ENCODE peak calls at places on chromosomes 3 and 15, in four cellular contexts. B is foreskin fibroblast, H is fibroblast of the aortic adventitia, W is glutamatergic neuron. S is an unnamed sample.

GRCh38 chr15:42686281-42686680 is 50.6 kb downstream of the CDAN1 start:
- DNase-seq in B (no peak), H (no peak), W (no peak), S (no peak)

GRCh38 chr3:100662113-100662823 is 47.0 kb upstream of the TFG start:
- DNase-seq in B (no peak), H (peak), W (no peak), S (peak)

GRCh38 chr15:77959094-77959879 is 118.2 kb downstream of the TBC1D2B start:
- DNase-seq in B (peak), H (peak), W (peak), S (peak)

GRCh38 chr15:73601449-73602425 is 31.5 kb downstream of the NPTN start:
- DNase-seq in B (peak), H (peak), W (peak), S (peak)

GRCh38 chr3:113210608-113211369 is 568 bp upstream of the BOC start:
- DNase-seq in B (no peak), H (no peak), W (no peak), S (no peak)

GRCh38 chr15:100113351-100114075 is 228.3 kb downstream of the ADAMTS17 start:
- DNase-seq in B (no peak), H (no peak), W (no peak), S (no peak)

GRCh38 chr3:59775106-59775505 is 725.3 kb upstream of the CFAP20DC start:
- DNase-seq in B (no peak), H (no peak), W (no peak), S (no peak)

GRCh38 chr15:67148196-67148701 is 82.8 kb downstream of the SMAD3 start:
- DNase-seq in B (peak), H (peak), W (no peak), S (peak)

GRCh38 chr3:157290761-157291160 is 130.8 kb upstream of the CCNL1 start:
- DNase-seq in B (peak), H (peak), W (no peak), S (peak)

GRCh38 chr3:135192929-135193328 is 397.9 kb downstream of the EPHB1 start:
- DNase-seq in B (peak), H (peak), W (no peak), S (peak)

GRCh38 chr3:195812366-195812765 is 637 bp upstream of the MUC4 start:
- DNase-seq in B (no peak), H (no peak), W (no peak), S (no peak)

GRCh38 chr3:49121244-49121671 is 635 bp upstream of the USP19 start:
- DNase-seq in B (no peak), H (no peak), W (no peak), S (no peak)

GRCh38 chr3:169227911-169228310 is 435.6 kb downstream of the MECOM start:
- DNase-seq in B (no peak), H (peak), W (no peak), S (peak)

GRCh38 chr15:50876989-50877360 is 31.5 kb upstream of the AP4E1 start:
- DNase-seq in B (peak), H (peak), W (peak), S (peak)

GRCh38 chr3:127252446-127252845 is 35.4 kb downstream of the PRR20G start:
- DNase-seq in B (no peak), H (no peak), W (no peak), S (no peak)

GRCh38 chr3:102304550-102304949 is 130.3 kb upstream of the ZPLD1 start:
- DNase-seq in B (no peak), H (peak), W (no peak), S (no peak)

GRCh38 chr3:11482024-11482423 is 161.7 kb downstream of the VGLL4 start:
- DNase-seq in B (no peak), H (peak), W (no peak), S (no peak)

GRCh38 chr3:119643528-119643927 is 16.9 kb downstream of the POPDC2 start:
- DNase-seq in B (peak), H (peak), W (no peak), S (peak)

GRCh38 chr3:126180477-126181397 is at the start of gene ALDH1L1:
- DNase-seq in B (peak), H (peak), W (peak), S (no peak)

GRCh38 chr15:48459571-48460461 is 128.6 kb downstream of the DUT start:
- DNase-seq in B (peak), H (peak), W (no peak), S (peak)

GRCh38 chr3:140597792-140598191 is 80.1 kb upstream of the TRIM42 start:
- DNase-seq in B (no peak), H (no peak), W (no peak), S (no peak)

GRCh38 chr15:31268108-31268501 is 58.5 kb upstream of the KLF13 start:
- DNase-seq in B (no peak), H (no peak), W (no peak), S (no peak)

GRCh38 chr15:38411902-38412301 is 42.0 kb upstream of the FAM98B start:
- DNase-seq in B (no peak), H (no peak), W (no peak), S (no peak)

GRCh38 chr3:108818404-108818803 is 4.2 kb upstream of the TRAT1 start:
- DNase-seq in B (no peak), H (no peak), W (no peak), S (no peak)

GRCh38 chr3:174285242-174285641 is 573.9 kb upstream of the NAALADL2 start:
- DNase-seq in B (no peak), H (no peak), W (no peak), S (no peak)

GRCh38 chr3:95029644-95030043 is 966.8 kb downstream of the NSUN3 start:
- DNase-seq in B (no peak), H (no peak), W (no peak), S (no peak)

GRCh38 chr15:56798639-56799038 is 65.3 kb upstream of the ZNF280D start:
- DNase-seq in B (no peak), H (no peak), W (no peak), S (no peak)

GRCh38 chr15:69253156-69253555 is 45.6 kb upstream of the PAQR5 start:
- DNase-seq in B (peak), H (peak), W (no peak), S (peak)

GRCh38 chr15:25247418-25248030 is 191.3 kb downstream of the UBE3A start:
- DNase-seq in B (no peak), H (no peak), W (peak), S (no peak)

GRCh38 chr15:55799287-55800212 is 56.6 kb upstream of the PRTG start:
- DNase-seq in B (no peak), H (peak), W (peak), S (peak)

GRCh38 chr3:119800844-119801243 is 18.9 kb downstream of the NR1I2 start:
- DNase-seq in B (no peak), H (no peak), W (no peak), S (no peak)

GRCh38 chr3:14335774-14336413 is 66.5 kb upstream of the SLC6A6 start:
- DNase-seq in B (no peak), H (no peak), W (no peak), S (no peak)

GRCh38 chr3:98325055-98325454 is 28.6 kb upstream of the OR5K4 start:
- DNase-seq in B (no peak), H (no peak), W (no peak), S (no peak)

GRCh38 chr15:42210703-42211102 is 2.6 kb upstream of the VPS39 start:
- DNase-seq in B (no peak), H (no peak), W (no peak), S (no peak)

GRCh38 chr3:163939926-163940325 is 1138.4 kb downstream of the SI start:
- DNase-seq in B (no peak), H (peak), W (no peak), S (no peak)

GRCh38 chr3:184295771-184296170 is 3.3 kb upstream of the PSMD2 start:
- DNase-seq in B (no peak), H (no peak), W (no peak), S (no peak)

GRCh38 chr3:175193815-175194518 is 334.8 kb downstream of the NAALADL2 start:
- DNase-seq in B (no peak), H (peak), W (no peak), S (peak)

GRCh38 chr3:108406661-108407206 is 103.7 kb downstream of the MYH15 start:
- DNase-seq in B (peak), H (peak), W (no peak), S (peak)

GRCh38 chr15:60935130-60935529 is 294.0 kb downstream of the RORA start:
- DNase-seq in B (no peak), H (peak), W (no peak), S (no peak)

GRCh38 chr3:148962513-148962912 is 28.8 kb upstream of the GYG1 start:
- DNase-seq in B (peak), H (peak), W (no peak), S (peak)
- TF ChIP-seq CTCF in B (no peak), H (peak), W (no peak), S (peak)

DNA sequence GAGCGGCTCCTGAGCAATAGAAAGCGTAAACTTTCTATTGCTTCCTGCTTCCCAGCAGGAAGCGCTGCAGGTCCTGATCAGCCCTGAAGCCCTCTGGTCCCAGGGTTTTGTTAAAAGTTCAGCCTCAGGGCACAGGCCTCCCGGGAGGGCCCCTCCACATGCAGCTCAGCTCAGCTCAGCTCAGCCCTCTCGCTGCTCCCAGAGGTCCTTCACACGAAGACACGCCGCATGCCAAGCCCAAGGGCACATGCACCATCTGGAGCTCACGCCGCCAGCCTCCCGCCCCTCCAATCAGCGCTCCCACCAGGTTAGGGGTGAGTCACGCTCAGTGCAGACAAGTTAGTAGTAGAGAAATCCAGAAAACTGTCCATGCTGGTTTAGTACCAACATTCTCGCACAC is 12.7 kb downstream of the TKT start:
- DNase-seq in B (peak), H (peak), W (peak), S (peak)
- TF ChIP-seq CTCF in B (no peak), H (no peak), W (no peak), S (no peak)

DNA sequence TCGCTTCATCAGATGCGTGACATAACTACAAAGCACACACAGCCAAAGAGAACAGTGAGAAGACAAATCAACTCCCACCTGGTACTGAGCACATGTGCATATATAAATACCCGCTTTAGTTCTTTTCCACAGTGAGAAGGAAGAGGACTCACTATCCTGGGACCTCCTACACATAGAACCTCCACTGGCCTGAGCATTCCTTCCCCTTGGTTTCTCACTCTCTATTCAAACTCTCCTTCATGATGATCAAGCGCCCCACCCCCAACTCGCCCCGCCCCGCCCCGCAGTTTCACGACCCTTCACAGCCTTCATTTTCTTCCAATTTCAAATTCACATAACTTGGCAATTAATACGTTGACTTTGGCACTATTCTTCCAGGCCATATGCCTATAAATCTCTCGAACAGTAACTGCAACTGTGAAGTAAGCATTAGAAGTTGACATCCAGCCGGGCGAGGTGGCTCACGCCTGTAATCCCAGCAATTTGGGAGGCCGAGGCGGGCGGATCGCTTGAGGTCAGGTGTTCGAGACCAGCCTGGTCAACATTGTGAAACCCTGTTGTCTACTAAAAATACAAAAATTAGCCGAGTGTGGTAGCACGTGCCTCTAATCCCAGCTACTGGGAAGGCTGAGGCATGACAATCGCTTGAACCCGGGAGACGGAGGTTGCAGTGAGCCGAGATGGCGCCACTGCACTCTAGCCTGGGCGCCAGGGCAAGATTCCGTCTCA is 1.1 kb downstream of the RPS17 start:
- DNase-seq in B (no peak), H (peak), W (peak), S (no peak)
- TF ChIP-seq CTCF in B (no peak), H (no peak), W (no peak), S (no peak)

GRCh38 chr15:101413239-101413638 is 76.3 kb downstream of the PCSK6 start:
- DNase-seq in B (no peak), H (no peak), W (no peak), S (no peak)
- TF ChIP-seq CTCF in B (no peak), H (no peak), W (peak), S (peak)

GRCh38 chr3:82000350-82000749 is 238.9 kb upstream of the GBE1 start:
- DNase-seq in B (no peak), H (no peak), W (no peak), S (no peak)

GRCh38 chr3:81998139-81998755 is 236.8 kb upstream of the GBE1 start:
- DNase-seq in B (no peak), H (peak), W (no peak), S (no peak)

GRCh38 chr3:81989773-81990172 is 228.3 kb upstream of the GBE1 start:
- DNase-seq in B (no peak), H (no peak), W (no peak), S (no peak)

GRCh38 chr3:82000773-82001172 is 239.3 kb upstream of the GBE1 start:
- DNase-seq in B (no peak), H (no peak), W (peak), S (no peak)

DNA sequence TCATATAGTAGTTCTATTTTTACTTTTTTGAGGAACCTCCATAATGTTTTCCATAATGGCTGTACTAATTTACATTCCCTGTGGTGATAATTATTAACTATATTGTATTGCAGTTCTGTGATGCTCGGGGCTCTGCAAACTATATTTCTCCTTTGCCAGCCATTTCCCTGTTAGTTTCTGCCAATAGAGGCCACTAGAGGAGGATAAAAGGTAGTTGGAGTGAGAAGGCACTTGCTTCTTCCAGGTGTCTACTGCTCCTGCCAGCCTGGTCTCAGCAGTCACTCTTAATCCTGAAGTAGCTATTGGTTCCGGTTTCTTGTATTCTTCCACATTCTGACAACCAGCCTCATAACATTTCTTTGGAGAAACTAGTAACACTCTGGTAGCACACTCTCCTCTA is 233.9 kb upstream of the GBE1 start:
- DNase-seq in B (no peak), H (no peak), W (no peak), S (no peak)
- TF ChIP-seq CTCF in B (no peak), H (no peak), W (no peak), S (no peak)

DNA sequence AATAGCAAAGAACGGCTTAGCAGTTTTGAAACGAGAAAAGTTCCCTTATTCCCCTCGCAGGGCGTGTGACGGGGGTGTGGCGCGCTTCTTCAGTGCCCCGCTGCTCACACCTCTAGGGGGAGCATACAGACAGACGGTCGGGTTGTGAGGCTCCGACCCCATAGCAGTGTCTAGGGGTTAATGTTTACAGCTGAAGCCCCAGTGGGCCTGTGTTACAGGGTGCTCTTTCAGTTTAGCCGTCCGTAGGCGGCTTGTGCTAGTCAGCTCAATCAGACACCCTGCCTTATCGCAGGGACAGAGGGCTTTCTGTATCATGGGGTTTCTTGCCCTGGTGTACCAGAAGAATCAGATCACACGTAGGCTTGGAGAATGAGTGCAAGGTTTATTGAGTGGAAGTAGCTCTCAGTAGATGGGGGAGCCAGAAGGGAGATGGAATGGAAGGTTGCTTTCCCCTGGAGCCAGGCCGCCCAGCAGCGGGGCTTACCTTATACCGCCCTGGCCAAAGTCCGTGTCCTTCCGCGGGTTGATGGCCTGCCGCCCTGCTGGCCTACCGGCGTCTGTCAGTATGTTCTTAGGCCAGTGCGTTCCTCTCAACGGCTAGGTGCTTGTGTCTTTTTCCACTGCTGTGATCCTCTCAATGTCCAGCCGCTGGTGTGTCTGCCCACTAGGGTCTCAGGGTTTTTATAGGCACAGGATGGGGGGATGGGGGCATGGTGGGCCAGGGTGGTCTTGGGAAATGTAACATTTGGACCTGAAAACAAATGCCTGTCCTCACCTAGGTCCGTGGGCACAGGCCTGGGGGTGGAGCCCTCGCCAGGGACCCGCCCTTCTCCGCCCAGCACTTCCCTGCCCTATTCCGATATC is 32.2 kb upstream of the ACP3 start:
- DNase-seq in B (no peak), H (no peak), W (no peak), S (no peak)
- TF ChIP-seq CTCF in B (no peak), H (no peak), W (no peak), S (no peak)

DNA sequence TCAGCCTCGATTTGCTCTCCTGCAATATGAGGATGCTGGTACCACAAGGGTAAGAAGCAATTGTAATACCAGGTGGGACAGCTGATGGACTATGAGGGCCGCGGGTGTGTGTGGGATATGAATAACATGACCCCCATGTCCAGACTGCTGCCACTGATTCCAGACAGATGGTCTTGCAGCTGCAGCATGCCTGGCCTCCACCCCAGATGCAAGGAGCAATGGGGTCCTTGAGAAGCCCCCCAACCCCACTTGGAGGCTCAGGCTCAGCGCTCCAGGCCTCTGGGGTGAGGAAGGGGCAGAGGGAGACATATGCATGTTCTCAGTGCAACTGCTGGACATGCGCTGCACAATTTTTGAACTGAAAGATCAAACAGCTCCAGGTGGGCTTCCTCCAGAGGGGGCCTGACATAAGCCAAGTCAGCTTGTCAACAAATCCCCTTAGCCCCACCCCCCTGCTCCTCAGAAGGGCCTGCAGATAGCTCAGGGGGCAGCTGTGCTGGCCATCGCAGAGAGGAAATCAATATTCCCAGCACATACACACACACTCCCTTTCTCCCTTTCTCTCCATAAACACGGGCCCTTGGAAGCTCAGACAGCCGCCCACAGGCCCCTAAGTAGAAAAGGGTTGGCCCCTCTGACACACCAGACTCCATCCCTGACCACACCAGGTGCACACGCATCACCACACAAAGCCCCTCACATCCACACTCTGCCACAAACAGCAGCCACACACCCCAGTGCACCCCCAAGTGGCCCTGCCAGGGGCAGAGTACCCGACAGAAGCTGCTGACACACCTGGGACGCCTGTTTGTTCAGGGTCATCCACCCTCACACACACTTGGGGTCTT is 107.0 kb downstream of the IQSEC1 start:
- DNase-seq in B (no peak), H (no peak), W (peak), S (no peak)
- TF ChIP-seq CTCF in B (no peak), H (no peak), W (no peak), S (no peak)

DNA sequence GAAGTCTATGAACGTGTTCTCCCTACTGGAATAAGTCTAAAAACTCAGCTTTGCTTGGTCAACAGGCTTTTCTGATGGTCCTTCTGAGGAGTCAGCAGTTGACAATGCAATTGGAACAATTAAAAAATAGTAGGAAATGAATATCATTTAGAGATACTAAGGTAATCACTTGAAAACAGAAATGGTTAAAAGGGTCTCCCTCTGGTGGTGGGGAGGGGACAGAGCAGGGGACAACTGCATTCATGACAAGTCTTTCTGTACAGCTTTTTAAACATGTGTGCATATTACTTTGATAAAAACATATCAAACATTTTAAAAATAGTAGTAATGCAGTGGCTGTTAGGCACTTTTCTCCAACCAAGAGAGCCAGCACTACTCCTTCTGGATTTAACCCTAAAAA is 119.9 kb upstream of the FHIT start:
- DNase-seq in B (no peak), H (no peak), W (peak), S (no peak)
- TF ChIP-seq CTCF in B (peak), H (peak), W (peak), S (peak)

GRCh38 chr3:129625071-129625874 is 18.8 kb upstream of the PLXND1 start:
- DNase-seq in B (no peak), H (no peak), W (peak), S (no peak)
- TF ChIP-seq CTCF in B (peak), H (no peak), W (no peak), S (peak)

S was measured in HFFc6.